ENCODE peak calls at places on chromosomes 5 and 9, in seven cellular contexts. G, S, Q, N, X, U and Z are unnamed samples.

GRCh38 chr9:95048225-95049087 is 269.1 kb downstream of the FANCC start:
- DNase-seq in G (no peak), S (peak), Q (no peak), N (no peak), X (peak), U (peak), Z (no peak)

GRCh38 chr5:170501361-170501760 is 2.5 kb upstream of the KCNIP1 start:
- DNase-seq in G (no peak), S (no peak), Q (no peak), N (no peak), X (no peak), U (no peak), Z (no peak)

GRCh38 chr5:160310910-160311295 is 1.5 kb downstream of the CCNJL start:
- DNase-seq in G (no peak), S (no peak), Q (no peak), N (no peak), X (no peak), U (no peak), Z (no peak)

GRCh38 chr5:14212838-14213237 is 69.7 kb downstream of the TRIO start:
- DNase-seq in G (no peak), S (no peak), Q (no peak), N (no peak), X (peak), U (no peak), Z (no peak)

GRCh38 chr5:82347213-82347947 is 69.2 kb upstream of the RPS23 start:
- DNase-seq in G (no peak), S (no peak), Q (no peak), N (no peak), X (no peak), U (no peak), Z (no peak)

GRCh38 chr5:1799602-1800469 is at the start of gene MRPL36:
- DNase-seq in G (peak), S (peak), Q (peak), N (peak), X (peak), U (peak), Z (peak)

GRCh38 chr5:144265643-144266042 is 95.0 kb downstream of the KCTD16 start:
- DNase-seq in G (no peak), S (no peak), Q (no peak), N (no peak), X (no peak), U (no peak), Z (no peak)

GRCh38 chr9:129422843-129423700 is 197.8 kb downstream of the C9orf50 start:
- DNase-seq in G (no peak), S (no peak), Q (no peak), N (no peak), X (no peak), U (no peak), Z (no peak)

GRCh38 chr5:143361438-143361837 is 42.0 kb downstream of the NR3C1 start:
- DNase-seq in G (no peak), S (no peak), Q (no peak), N (no peak), X (no peak), U (no peak), Z (no peak)

GRCh38 chr5:169029661-169030274 is 271.2 kb downstream of the SLIT3 start:
- DNase-seq in G (no peak), S (no peak), Q (no peak), N (no peak), X (no peak), U (no peak), Z (no peak)

GRCh38 chr5:139698461-139699146 is 50.5 kb downstream of the CXXC5 start:
- DNase-seq in G (no peak), S (peak), Q (peak), N (peak), X (no peak), U (peak), Z (no peak)

GRCh38 chr9:91433180-91433579 is 9.5 kb upstream of the NFIL3 start:
- DNase-seq in G (peak), S (no peak), Q (no peak), N (no peak), X (peak), U (peak), Z (peak)

DNA sequence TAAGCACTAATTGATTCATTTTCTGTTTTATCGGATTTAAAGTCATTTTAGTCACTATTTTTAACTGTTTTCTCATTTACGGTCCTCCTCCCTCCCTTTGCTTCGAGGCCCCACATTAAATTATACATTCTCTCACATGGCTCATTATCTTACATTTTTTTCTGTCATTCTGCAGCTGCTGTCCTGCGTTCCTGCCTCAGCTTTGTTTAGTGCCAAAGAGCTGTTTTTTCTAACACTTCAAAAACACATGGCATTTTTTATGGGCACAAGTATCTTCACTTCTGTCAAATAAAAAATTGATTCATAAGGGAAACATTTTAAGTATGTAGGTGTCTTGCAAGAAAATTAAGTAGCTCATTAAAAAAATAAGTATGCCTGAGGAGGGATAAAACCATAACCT is 130.0 kb upstream of the FST start:
- DNase-seq in G (no peak), S (no peak), Q (no peak), N (no peak), X (no peak), U (no peak), Z (no peak)
- TF ChIP-seq POLR2AphosphoS5 in G (no peak), S (no peak), Q (no peak), N (no peak), X (no peak), U (no peak), Z (no peak)

DNA sequence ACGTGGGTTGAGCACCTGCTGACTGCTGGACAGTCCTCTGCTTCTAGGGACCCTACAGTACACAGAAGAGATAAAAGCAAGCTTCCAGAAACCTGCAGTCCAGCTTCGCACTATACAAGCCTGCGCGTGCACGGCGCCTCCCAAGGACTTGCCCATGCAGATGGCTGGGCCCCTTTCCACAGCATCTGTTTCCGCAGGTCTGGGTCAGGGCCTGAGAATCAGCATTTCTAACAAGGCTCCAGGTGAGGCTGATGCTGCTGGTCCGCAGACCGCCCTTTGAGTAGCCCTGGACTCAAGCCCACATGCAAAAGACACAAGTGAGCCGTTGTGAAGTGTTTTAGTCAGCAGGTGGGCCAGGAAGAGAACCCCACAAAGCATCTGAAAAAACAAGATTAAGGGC is 133.1 kb downstream of the HSD17B3 start:
- DNase-seq in G (no peak), S (no peak), Q (no peak), N (peak), X (no peak), U (no peak), Z (no peak)
- TF ChIP-seq POLR2AphosphoS5 in G (no peak), S (no peak), Q (no peak), N (no peak), X (no peak), U (no peak), Z (no peak)

DNA sequence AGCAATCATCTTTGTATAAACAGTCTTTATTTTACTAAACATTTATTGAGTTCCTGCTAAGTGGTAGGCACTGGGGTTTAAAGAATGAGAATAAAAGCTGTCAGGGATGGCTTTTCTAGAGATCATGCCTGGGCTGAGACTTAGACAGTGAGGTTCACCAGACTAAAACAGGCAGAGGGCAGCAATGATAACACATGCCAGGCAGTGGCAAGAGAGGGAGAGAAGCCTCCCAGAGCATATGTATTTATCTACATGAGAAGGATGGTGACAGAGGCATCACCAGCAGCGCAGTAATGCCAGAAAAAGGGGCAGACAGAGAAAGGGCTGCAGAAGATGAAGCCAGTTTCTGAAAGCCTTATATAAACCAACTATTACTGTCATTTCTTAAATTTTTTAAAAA is 121.0 kb upstream of the CCDC180 start:
- DNase-seq in G (no peak), S (no peak), Q (no peak), N (no peak), X (no peak), U (peak), Z (no peak)
- TF ChIP-seq POLR2AphosphoS5 in G (no peak), S (no peak), Q (no peak), N (no peak), X (no peak), U (no peak), Z (no peak)

DNA sequence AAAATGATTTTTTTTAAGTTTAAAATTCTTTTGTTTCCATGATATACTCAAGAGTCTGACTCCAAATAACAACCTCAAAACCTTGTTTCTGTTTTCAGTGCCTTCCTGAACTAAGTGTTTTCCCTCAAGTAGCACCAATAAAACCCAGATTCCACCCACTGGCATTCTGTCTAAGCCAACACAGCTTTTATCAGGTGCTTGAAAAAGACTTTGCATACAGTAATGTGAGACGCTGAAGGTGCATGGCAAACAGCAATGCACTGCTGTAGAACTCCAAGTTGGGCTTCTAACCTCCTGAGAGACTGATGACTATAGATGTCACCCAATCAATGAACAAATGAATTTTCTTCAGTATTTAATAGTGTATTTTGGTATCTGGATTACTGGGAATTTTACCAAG is 95.7 kb downstream of the NFIB start:
- DNase-seq in G (no peak), S (no peak), Q (no peak), N (no peak), X (no peak), U (no peak), Z (no peak)
- TF ChIP-seq POLR2AphosphoS5 in G (no peak), S (no peak), Q (no peak), N (no peak), X (no peak), U (no peak), Z (no peak)

GRCh38 chr5:167754501-167754941 is 536.9 kb upstream of the WWC1 start:
- DNase-seq in G (no peak), S (no peak), Q (no peak), N (no peak), X (no peak), U (no peak), Z (no peak)
- TF ChIP-seq POLR2AphosphoS5 in G (no peak), S (no peak), Q (no peak), N (no peak), X (no peak), U (no peak), Z (no peak)

GRCh38 chr5:135478938-135479337 is 26.8 kb upstream of the TIFAB start:
- DNase-seq in G (no peak), S (no peak), Q (no peak), N (no peak), X (no peak), U (no peak), Z (no peak)

GRCh38 chr5:135483254-135483653 is 31.1 kb upstream of the TIFAB start:
- DNase-seq in G (no peak), S (no peak), Q (no peak), N (no peak), X (no peak), U (no peak), Z (no peak)

GRCh38 chr5:135482383-135482933 is 30.3 kb upstream of the TIFAB start:
- DNase-seq in G (no peak), S (no peak), Q (no peak), N (no peak), X (peak), U (peak), Z (no peak)

GRCh38 chr5:135481908-135482307 is 29.8 kb upstream of the TIFAB start:
- DNase-seq in G (no peak), S (no peak), Q (no peak), N (no peak), X (no peak), U (no peak), Z (no peak)

DNA sequence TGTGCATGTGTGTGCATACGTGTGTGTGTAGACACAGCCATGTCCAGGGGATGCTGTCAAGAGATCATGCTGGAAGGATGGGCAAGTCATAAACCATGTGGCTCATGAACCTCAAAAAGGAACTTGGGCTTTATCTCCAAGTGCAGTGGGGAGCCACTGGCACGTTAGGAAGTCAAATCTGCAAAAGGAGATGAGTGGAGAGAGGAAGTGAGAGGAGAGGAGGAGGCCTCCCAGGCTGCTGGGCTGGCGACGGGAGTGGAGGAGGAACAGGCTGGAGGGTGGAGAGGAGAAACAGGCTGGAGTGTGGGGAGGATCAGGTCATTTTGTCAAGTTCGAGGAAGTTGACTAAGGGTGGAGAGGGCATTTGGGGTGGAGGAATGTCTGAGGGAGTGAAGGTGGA is 29.2 kb upstream of the TIFAB start:
- DNase-seq in G (no peak), S (no peak), Q (no peak), N (no peak), X (no peak), U (no peak), Z (no peak)
- TF ChIP-seq POLR2AphosphoS5 in G (no peak), S (no peak), Q (no peak), N (no peak), X (no peak), U (no peak), Z (no peak)

GRCh38 chr9:121652838-121653231 is 1.4 kb downstream of the DAB2IP start:
- DNase-seq in G (no peak), S (no peak), Q (no peak), N (no peak), X (no peak), U (no peak), Z (no peak)

GRCh38 chr9:121650220-121651013 is 1.0 kb upstream of the DAB2IP start:
- DNase-seq in G (no peak), S (peak), Q (no peak), N (peak), X (peak), U (peak), Z (no peak)

GRCh38 chr9:121652037-121652837 is 803 bp downstream of the DAB2IP start:
- DNase-seq in G (no peak), S (peak), Q (no peak), N (no peak), X (no peak), U (peak), Z (no peak)

GRCh38 chr9:121651014-121651294 is 480 bp upstream of the DAB2IP start:
- DNase-seq in G (no peak), S (no peak), Q (no peak), N (no peak), X (no peak), U (no peak), Z (no peak)

DNA sequence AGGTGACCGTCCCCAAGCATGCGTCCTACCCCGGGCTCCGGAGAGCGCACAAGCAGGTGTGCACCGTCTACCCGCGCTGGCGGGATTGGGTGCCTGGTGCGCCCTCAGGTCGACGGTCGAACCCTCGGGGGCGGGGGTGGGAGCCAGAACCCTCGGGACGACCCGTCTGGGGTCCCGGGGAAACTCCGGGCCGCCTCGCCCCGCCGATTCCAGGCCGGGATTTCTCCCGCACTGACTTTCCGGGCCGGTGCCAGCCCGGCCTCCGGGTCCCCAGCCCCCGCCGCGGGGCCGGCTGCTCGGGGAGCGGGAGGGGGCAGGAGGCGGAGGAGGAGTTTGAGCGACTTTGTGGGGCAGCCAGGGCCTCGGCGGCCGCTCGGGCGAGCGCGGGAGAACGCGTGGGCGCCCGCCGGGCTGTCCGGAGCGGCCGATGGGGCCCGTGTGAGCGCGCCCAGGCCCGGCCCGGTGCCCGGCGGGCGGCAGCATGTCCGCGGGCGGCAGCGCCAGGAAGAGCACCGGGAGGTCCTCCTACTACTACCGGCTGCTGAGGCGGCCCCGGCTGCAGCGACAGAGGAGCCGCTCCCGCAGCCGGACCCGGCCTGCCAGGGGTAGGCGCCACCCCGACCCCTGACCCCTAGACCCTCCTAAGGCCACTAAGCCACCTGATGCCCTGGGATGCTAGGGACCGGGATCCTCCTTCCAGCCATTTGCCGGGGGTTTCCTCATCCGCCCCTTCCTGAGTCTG is at the start of gene DAB2IP:
- DNase-seq in G (no peak), S (peak), Q (no peak), N (peak), X (no peak), U (peak), Z (no peak)
- TF ChIP-seq POLR2AphosphoS5 in G (peak), S (peak), Q (no peak), N (peak), X (no peak), U (no peak), Z (no peak)